ENCODE peak calls at places on chromosomes 2 and 18, in five cellular contexts. One of them, this sample, is unnamed.

GRCh38 chr2:236867441-236868260 is 218.0 kb upstream of the COPS8 start:
- DNase-seq in IMR-90: no peak
- DNase-seq in neuronal stem cell: no peak
- DNase-seq in H9: peak; percentile 27
- DNase-seq in mesenchymal stem cell: peak; percentile 84
- DNase-seq in this sample: peak; percentile 53

GRCh38 chr2:238859636-238860347 is 11.9 kb downstream of the TWIST2 start:
- DNase-seq in IMR-90: no peak
- DNase-seq in neuronal stem cell: no peak
- DNase-seq in H9: no peak
- DNase-seq in mesenchymal stem cell: no peak
- DNase-seq in this sample: no peak

GRCh38 chr18:9337875-9338274 is 3.3 kb downstream of the TWSG1 start:
- DNase-seq in IMR-90: peak; percentile 70
- DNase-seq in neuronal stem cell: no peak
- DNase-seq in H9: no peak
- DNase-seq in mesenchymal stem cell: peak; percentile 67
- DNase-seq in this sample: no peak

GRCh38 chr18:8706981-8707940 is 1.9 kb downstream of the MTCL1 start:
- DNase-seq in IMR-90: peak; percentile 73
- DNase-seq in neuronal stem cell: no peak
- DNase-seq in H9: peak; percentile 77
- DNase-seq in mesenchymal stem cell: peak; percentile 87
- DNase-seq in this sample: peak; percentile 70

GRCh38 chr2:15122915-15123314 is 438.2 kb downstream of the NBAS start:
- DNase-seq in IMR-90: peak; percentile 29
- DNase-seq in neuronal stem cell: no peak
- DNase-seq in H9: no peak
- DNase-seq in mesenchymal stem cell: peak; percentile 4
- DNase-seq in this sample: no peak

GRCh38 chr2:3172265-3172935 is 205.2 kb downstream of the EIPR1 start:
- DNase-seq in IMR-90: no peak
- DNase-seq in neuronal stem cell: no peak
- DNase-seq in H9: no peak
- DNase-seq in mesenchymal stem cell: no peak
- DNase-seq in this sample: no peak

GRCh38 chr2:17387591-17387990 is 130.6 kb downstream of the RAD51AP2 start:
- DNase-seq in IMR-90: no peak
- DNase-seq in neuronal stem cell: no peak
- DNase-seq in H9: no peak
- DNase-seq in mesenchymal stem cell: no peak
- DNase-seq in this sample: no peak

GRCh38 chr2:241680827-241681599 is 5.6 kb downstream of the DTYMK start:
- DNase-seq in IMR-90: peak; percentile 99
- DNase-seq in neuronal stem cell: no peak
- DNase-seq in H9: no peak
- DNase-seq in mesenchymal stem cell: peak; percentile 96
- DNase-seq in this sample: peak; percentile 68

GRCh38 chr18:70598406-70598805 is 309.6 kb downstream of the SOCS6 start:
- DNase-seq in IMR-90: no peak
- DNase-seq in neuronal stem cell: no peak
- DNase-seq in H9: no peak
- DNase-seq in mesenchymal stem cell: no peak
- DNase-seq in this sample: no peak

GRCh38 chr18:79627750-79628294 is 51.8 kb upstream of the CTDP1 start:
- DNase-seq in IMR-90: no peak
- DNase-seq in neuronal stem cell: no peak
- DNase-seq in H9: no peak
- DNase-seq in mesenchymal stem cell: no peak
- DNase-seq in this sample: no peak

GRCh38 chr2:70716131-70716766 is 51.8 kb downstream of the ADD2 start:
- DNase-seq in IMR-90: no peak
- DNase-seq in neuronal stem cell: no peak
- DNase-seq in H9: peak; percentile 24
- DNase-seq in mesenchymal stem cell: no peak
- DNase-seq in this sample: no peak

GRCh38 chr2:28661589-28662001 is 90.0 kb upstream of the PPP1CB start:
- DNase-seq in IMR-90: peak; percentile 88
- DNase-seq in neuronal stem cell: no peak
- DNase-seq in H9: no peak
- DNase-seq in mesenchymal stem cell: peak; percentile 89
- DNase-seq in this sample: no peak

GRCh38 chr2:10432315-10433181 is 15.6 kb downstream of the ODC1 start:
- DNase-seq in IMR-90: no peak
- DNase-seq in neuronal stem cell: no peak
- DNase-seq in H9: peak; percentile 81
- DNase-seq in mesenchymal stem cell: no peak
- DNase-seq in this sample: no peak

GRCh38 chr2:240886678-240887574 is 9.0 kb downstream of the MAB21L4 start:
- DNase-seq in IMR-90: no peak
- DNase-seq in neuronal stem cell: no peak
- DNase-seq in H9: no peak
- DNase-seq in mesenchymal stem cell: no peak
- DNase-seq in this sample: no peak

GRCh38 chr2:128523490-128523889 is 204.8 kb upstream of the HS6ST1 start:
- DNase-seq in IMR-90: no peak
- DNase-seq in neuronal stem cell: no peak
- DNase-seq in H9: no peak
- DNase-seq in mesenchymal stem cell: no peak
- DNase-seq in this sample: no peak

GRCh38 chr18:31651369-31651768 is 33.0 kb downstream of the B4GALT6 start:
- DNase-seq in IMR-90: no peak
- DNase-seq in neuronal stem cell: no peak
- DNase-seq in H9: no peak
- DNase-seq in mesenchymal stem cell: no peak
- DNase-seq in this sample: no peak

GRCh38 chr2:229407170-229407569 is 136.1 kb upstream of the PID1 start:
- DNase-seq in IMR-90: peak; percentile 74
- DNase-seq in neuronal stem cell: no peak
- DNase-seq in H9: no peak
- DNase-seq in mesenchymal stem cell: peak; percentile 93
- DNase-seq in this sample: peak; percentile 86

GRCh38 chr2:237345891-237346640 is 67.9 kb downstream of the COL6A3 start:
- DNase-seq in IMR-90: peak; percentile 43
- DNase-seq in neuronal stem cell: no peak
- DNase-seq in H9: no peak
- DNase-seq in mesenchymal stem cell: peak; percentile 18
- DNase-seq in this sample: no peak

GRCh38 chr2:11949732-11950503 is 203.5 kb downstream of the LPIN1 start:
- DNase-seq in IMR-90: no peak
- DNase-seq in neuronal stem cell: no peak
- DNase-seq in H9: no peak
- DNase-seq in mesenchymal stem cell: no peak
- DNase-seq in this sample: no peak

GRCh38 chr2:64720543-64721325 is 67.0 kb upstream of the SERTAD2 start:
- DNase-seq in IMR-90: no peak
- DNase-seq in neuronal stem cell: no peak
- DNase-seq in H9: no peak
- DNase-seq in mesenchymal stem cell: no peak
- DNase-seq in this sample: no peak

GRCh38 chr2:104472076-104472475 is 381.8 kb upstream of the POU3F3 start:
- DNase-seq in IMR-90: no peak
- DNase-seq in neuronal stem cell: no peak
- DNase-seq in H9: no peak
- DNase-seq in mesenchymal stem cell: no peak
- DNase-seq in this sample: no peak

GRCh38 chr2:39531220-39531777 is 94.2 kb upstream of the MAP4K3 start:
- DNase-seq in IMR-90: no peak
- DNase-seq in neuronal stem cell: no peak
- DNase-seq in H9: no peak
- DNase-seq in mesenchymal stem cell: no peak
- DNase-seq in this sample: no peak

GRCh38 chr2:207156045-207156444 is 9.7 kb downstream of the KLF7 start:
- DNase-seq in IMR-90: no peak
- DNase-seq in neuronal stem cell: no peak
- DNase-seq in H9: no peak
- DNase-seq in mesenchymal stem cell: no peak
- DNase-seq in this sample: no peak

GRCh38 chr2:26590439-26590838 is 50.7 kb downstream of the CIB4 start:
- DNase-seq in IMR-90: no peak
- DNase-seq in neuronal stem cell: no peak
- DNase-seq in H9: no peak
- DNase-seq in mesenchymal stem cell: no peak
- DNase-seq in this sample: no peak

GRCh38 chr2:205580591-205580990 is 101.7 kb upstream of the NRP2 start:
- DNase-seq in IMR-90: peak; percentile 63
- DNase-seq in neuronal stem cell: no peak
- DNase-seq in H9: no peak
- DNase-seq in mesenchymal stem cell: peak; percentile 62
- DNase-seq in this sample: peak; percentile 65

GRCh38 chr2:233434666-233435375 is 80.5 kb downstream of the DGKD start:
- DNase-seq in IMR-90: no peak
- DNase-seq in neuronal stem cell: no peak
- DNase-seq in H9: peak; percentile 8
- DNase-seq in mesenchymal stem cell: no peak
- DNase-seq in this sample: no peak

GRCh38 chr2:176187306-176188217 is 906 bp upstream of the HOXD1 start:
- DNase-seq in IMR-90: no peak
- DNase-seq in neuronal stem cell: no peak
- DNase-seq in H9: peak; percentile 44
- DNase-seq in mesenchymal stem cell: no peak
- DNase-seq in this sample: peak; percentile 22

GRCh38 chr2:71610671-71611070 is 157.3 kb downstream of the DYSF start:
- DNase-seq in IMR-90: no peak
- DNase-seq in neuronal stem cell: no peak
- DNase-seq in H9: peak; percentile 12
- DNase-seq in mesenchymal stem cell: no peak
- DNase-seq in this sample: no peak

GRCh38 chr2:55302241-55302640 is 33.2 kb upstream of the MTIF2 start:
- DNase-seq in IMR-90: no peak
- DNase-seq in neuronal stem cell: no peak
- DNase-seq in H9: no peak
- DNase-seq in mesenchymal stem cell: no peak
- DNase-seq in this sample: no peak

GRCh38 chr18:60027397-60027796 is 127.6 kb downstream of the PMAIP1 start:
- DNase-seq in IMR-90: no peak
- DNase-seq in neuronal stem cell: no peak
- DNase-seq in H9: no peak
- DNase-seq in mesenchymal stem cell: no peak
- DNase-seq in this sample: no peak

GRCh38 chr2:43478423-43479086 is 117.3 kb downstream of the THADA start:
- DNase-seq in IMR-90: peak; percentile 43
- DNase-seq in neuronal stem cell: no peak
- DNase-seq in H9: no peak
- DNase-seq in mesenchymal stem cell: no peak
- DNase-seq in this sample: peak; percentile 80

GRCh38 chr2:48209214-48209885 is 303.1 kb upstream of the FBXO11 start:
- DNase-seq in IMR-90: peak; percentile 52
- DNase-seq in neuronal stem cell: no peak
- DNase-seq in H9: no peak
- DNase-seq in mesenchymal stem cell: peak; percentile 18
- DNase-seq in this sample: peak; percentile 27

GRCh38 chr2:102939207-102939606 is 177.4 kb downstream of the TMEM182 start:
- DNase-seq in IMR-90: no peak
- DNase-seq in neuronal stem cell: no peak
- DNase-seq in H9: no peak
- DNase-seq in mesenchymal stem cell: no peak
- DNase-seq in this sample: no peak

GRCh38 chr2:27638023-27638637 is 9.3 kb downstream of the GPN1 start:
- DNase-seq in IMR-90: peak; percentile 94
- DNase-seq in neuronal stem cell: no peak
- DNase-seq in H9: no peak
- DNase-seq in mesenchymal stem cell: no peak
- DNase-seq in this sample: no peak

GRCh38 chr2:102451968-102452367 is 21.1 kb upstream of the SLC9A4 start:
- DNase-seq in IMR-90: no peak
- DNase-seq in neuronal stem cell: no peak
- DNase-seq in H9: no peak
- DNase-seq in mesenchymal stem cell: no peak
- DNase-seq in this sample: no peak

GRCh38 chr2:144468823-144469595 is 50.9 kb downstream of the ZEB2 start:
- DNase-seq in IMR-90: no peak
- DNase-seq in neuronal stem cell: no peak
- DNase-seq in H9: no peak
- DNase-seq in mesenchymal stem cell: no peak
- DNase-seq in this sample: no peak

GRCh38 chr2:144465723-144466122 is 54.2 kb downstream of the ZEB2 start:
- DNase-seq in IMR-90: no peak
- DNase-seq in neuronal stem cell: no peak
- DNase-seq in H9: no peak
- DNase-seq in mesenchymal stem cell: no peak
- DNase-seq in this sample: no peak

GRCh38 chr2:144464730-144465129 is 55.2 kb downstream of the ZEB2 start:
- DNase-seq in IMR-90: no peak
- DNase-seq in neuronal stem cell: no peak
- DNase-seq in H9: no peak
- DNase-seq in mesenchymal stem cell: no peak
- DNase-seq in this sample: no peak

GRCh38 chr2:144467479-144468210 is 52.3 kb downstream of the ZEB2 start:
- DNase-seq in IMR-90: no peak
- DNase-seq in neuronal stem cell: no peak
- DNase-seq in H9: no peak
- DNase-seq in mesenchymal stem cell: no peak
- DNase-seq in this sample: no peak

GRCh38 chr2:144466637-144467036 is 53.3 kb downstream of the ZEB2 start:
- DNase-seq in IMR-90: no peak
- DNase-seq in neuronal stem cell: no peak
- DNase-seq in H9: no peak
- DNase-seq in mesenchymal stem cell: no peak
- DNase-seq in this sample: no peak
- H2BK120ac ChIP-seq in IMR-90: no peak overlapping the region
- H2BK120ac ChIP-seq in neuronal stem cell: no peak overlapping the region
- H2BK120ac ChIP-seq in H9: no peak overlapping the region
- H2BK120ac ChIP-seq in mesenchymal stem cell: no peak overlapping the region
- H2BK120ac ChIP-seq in this sample: no peak overlapping the region

GRCh38 chr2:173296235-173296634 is 58.4 kb upstream of the CDCA7 start:
- DNase-seq in IMR-90: no peak
- DNase-seq in neuronal stem cell: no peak
- DNase-seq in H9: no peak
- DNase-seq in mesenchymal stem cell: no peak
- DNase-seq in this sample: no peak
- H3K9me3 ChIP-seq in IMR-90: peaks cover 25% of the 10 kb centered on the region
- H3K9me3 ChIP-seq in neuronal stem cell: peaks cover 28% of the 10 kb centered on the region
- H3K9me3 ChIP-seq in H9: peaks cover 45% of the 10 kb centered on the region
- H3K9me3 ChIP-seq in mesenchymal stem cell: peaks cover 55% of the 10 kb centered on the region
- H3K9me3 ChIP-seq in this sample: peaks cover 11% of the 10 kb centered on the region

GRCh38 chr2:85588218-85589044 is 4.2 kb downstream of the VAMP5 start:
- DNase-seq in IMR-90: no peak
- DNase-seq in neuronal stem cell: no peak
- DNase-seq in H9: no peak
- DNase-seq in mesenchymal stem cell: no peak
- DNase-seq in this sample: peak; percentile 34
- H3K4ac ChIP-seq in IMR-90: peak overlapping the region; percentile 9
- H3K4ac ChIP-seq in neuronal stem cell: no peak overlapping the region
- H3K4ac ChIP-seq in H9: no peak overlapping the region
- H3K4ac ChIP-seq in mesenchymal stem cell: peak overlapping the region; percentile 18
- H3K4ac ChIP-seq in this sample: no peak overlapping the region

GRCh38 chr18:45802814-45803492 is 22.5 kb upstream of the SIGLEC15 start:
- DNase-seq in IMR-90: peak; percentile 99
- DNase-seq in neuronal stem cell: no peak
- DNase-seq in H9: no peak
- DNase-seq in mesenchymal stem cell: peak; percentile 98
- DNase-seq in this sample: peak; percentile 24

GRCh38 chr18:45806226-45806625 is 19.2 kb upstream of the SIGLEC15 start:
- DNase-seq in IMR-90: peak; percentile 83
- DNase-seq in neuronal stem cell: no peak
- DNase-seq in H9: no peak
- DNase-seq in mesenchymal stem cell: peak; percentile 90
- DNase-seq in this sample: no peak

GRCh38 chr18:45805551-45805950 is 19.9 kb upstream of the SIGLEC15 start:
- DNase-seq in IMR-90: no peak
- DNase-seq in neuronal stem cell: no peak
- DNase-seq in H9: no peak
- DNase-seq in mesenchymal stem cell: no peak
- DNase-seq in this sample: no peak

GRCh38 chr18:45801396-45802004 is 24.0 kb upstream of the SIGLEC15 start:
- DNase-seq in IMR-90: no peak
- DNase-seq in neuronal stem cell: no peak
- DNase-seq in H9: no peak
- DNase-seq in mesenchymal stem cell: no peak
- DNase-seq in this sample: no peak
- H2BK120ac ChIP-seq in IMR-90: peak overlapping the region; percentile 99
- H2BK120ac ChIP-seq in neuronal stem cell: no peak overlapping the region
- H2BK120ac ChIP-seq in H9: no peak overlapping the region
- H2BK120ac ChIP-seq in mesenchymal stem cell: peak overlapping the region; percentile 98
- H2BK120ac ChIP-seq in this sample: no peak overlapping the region

This sample was measured in trophoblast cell.